ENCODE peak calls at places on chromosomes 3 and 15, in six cellular contexts. One of them, this sample, is unnamed.

GRCh38 chr3:196620228-196620627 is 19.3 kb upstream of the NRROS start:
- DNase-seq in HFFc6: no peak
- DNase-seq in amniotic stem cell: no peak
- DNase-seq in SJSA1: no peak
- DNase-seq in astrocyte of the spinal cord: no peak
- DNase-seq in posterior cingulate gyrus: no peak
- DNase-seq in this sample: no peak

GRCh38 chr15:80953953-80954778 is 35.5 kb downstream of the MESD start:
- DNase-seq in HFFc6: no peak
- DNase-seq in posterior cingulate gyrus: no peak
- DNase-seq in astrocyte of the spinal cord: no peak
- DNase-seq in amniotic stem cell: no peak
- DNase-seq in SJSA1: peak; percentile 46
- DNase-seq in this sample: no peak

GRCh38 chr15:100810831-100811230 is 68.8 kb upstream of the ALDH1A3 start:
- DNase-seq in SJSA1: no peak
- DNase-seq in HFFc6: no peak
- DNase-seq in amniotic stem cell: no peak
- DNase-seq in astrocyte of the spinal cord: no peak
- DNase-seq in posterior cingulate gyrus: no peak
- DNase-seq in this sample: no peak

GRCh38 chr3:45084361-45084760 is 58.3 kb downstream of the CLEC3B start:
- DNase-seq in astrocyte of the spinal cord: no peak
- DNase-seq in HFFc6: no peak
- DNase-seq in SJSA1: no peak
- DNase-seq in posterior cingulate gyrus: no peak
- DNase-seq in amniotic stem cell: no peak
- DNase-seq in this sample: no peak

GRCh38 chr3:101945980-101946379 is 96.7 kb downstream of the NFKBIZ start:
- DNase-seq in SJSA1: no peak
- DNase-seq in posterior cingulate gyrus: no peak
- DNase-seq in astrocyte of the spinal cord: no peak
- DNase-seq in amniotic stem cell: no peak
- DNase-seq in HFFc6: no peak
- DNase-seq in this sample: no peak

GRCh38 chr15:74431645-74432044 is 2.1 kb downstream of the SEMA7A start:
- DNase-seq in SJSA1: no peak
- DNase-seq in posterior cingulate gyrus: peak; percentile 69
- DNase-seq in amniotic stem cell: no peak
- DNase-seq in astrocyte of the spinal cord: no peak
- DNase-seq in HFFc6: no peak
- DNase-seq in this sample: peak; percentile 36

GRCh38 chr3:15903776-15904720 is 106.3 kb upstream of the ANKRD28 start:
- DNase-seq in HFFc6: no peak
- DNase-seq in astrocyte of the spinal cord: no peak
- DNase-seq in posterior cingulate gyrus: no peak
- DNase-seq in amniotic stem cell: no peak
- DNase-seq in SJSA1: no peak
- DNase-seq in this sample: no peak

GRCh38 chr3:184598220-184598927 is 36.8 kb downstream of the EPHB3 start:
- DNase-seq in amniotic stem cell: no peak
- DNase-seq in posterior cingulate gyrus: peak; percentile 19
- DNase-seq in SJSA1: no peak
- DNase-seq in HFFc6: no peak
- DNase-seq in astrocyte of the spinal cord: no peak
- DNase-seq in this sample: no peak

GRCh38 chr3:160098261-160098908 is 109.8 kb downstream of the IL12A start:
- DNase-seq in astrocyte of the spinal cord: no peak
- DNase-seq in amniotic stem cell: no peak
- DNase-seq in HFFc6: no peak
- DNase-seq in posterior cingulate gyrus: no peak
- DNase-seq in SJSA1: no peak
- DNase-seq in this sample: no peak

GRCh38 chr15:25510146-25510545 is 71.3 kb upstream of the UBE3A start:
- DNase-seq in SJSA1: no peak
- DNase-seq in HFFc6: no peak
- DNase-seq in astrocyte of the spinal cord: no peak
- DNase-seq in amniotic stem cell: no peak
- DNase-seq in posterior cingulate gyrus: no peak
- DNase-seq in this sample: no peak

GRCh38 chr3:48434591-48435222 is 4.8 kb upstream of the PLXNB1 start:
- DNase-seq in HFFc6: no peak
- DNase-seq in posterior cingulate gyrus: no peak
- DNase-seq in SJSA1: no peak
- DNase-seq in amniotic stem cell: no peak
- DNase-seq in astrocyte of the spinal cord: no peak
- DNase-seq in this sample: no peak

GRCh38 chr3:197339841-197340520 is 41.6 kb upstream of the DLG1 start:
- DNase-seq in astrocyte of the spinal cord: peak; percentile 81
- DNase-seq in posterior cingulate gyrus: no peak
- DNase-seq in amniotic stem cell: no peak
- DNase-seq in HFFc6: peak; percentile 20
- DNase-seq in SJSA1: no peak
- DNase-seq in this sample: no peak

GRCh38 chr15:20340931-20341661 is 200.5 kb downstream of the GOLGA6L6 start:
- DNase-seq in HFFc6: peak; percentile 23
- DNase-seq in amniotic stem cell: no peak
- DNase-seq in astrocyte of the spinal cord: peak; percentile 34
- DNase-seq in posterior cingulate gyrus: peak; percentile 98
- DNase-seq in SJSA1: no peak
- DNase-seq in this sample: peak; percentile 48

GRCh38 chr3:153260681-153261080 is 98.7 kb downstream of the RAP2B start:
- DNase-seq in HFFc6: no peak
- DNase-seq in astrocyte of the spinal cord: peak; percentile 36
- DNase-seq in SJSA1: peak; percentile 55
- DNase-seq in amniotic stem cell: no peak
- DNase-seq in posterior cingulate gyrus: no peak
- DNase-seq in this sample: no peak

GRCh38 chr3:128382221-128382807 is 84.4 kb downstream of the DNAJB8 start:
- DNase-seq in astrocyte of the spinal cord: no peak
- DNase-seq in posterior cingulate gyrus: no peak
- DNase-seq in SJSA1: no peak
- DNase-seq in HFFc6: no peak
- DNase-seq in amniotic stem cell: no peak
- DNase-seq in this sample: no peak

GRCh38 chr15:66633346-66633745 is 67.5 kb upstream of the LCTL start:
- DNase-seq in astrocyte of the spinal cord: no peak
- DNase-seq in posterior cingulate gyrus: no peak
- DNase-seq in HFFc6: no peak
- DNase-seq in amniotic stem cell: no peak
- DNase-seq in SJSA1: no peak
- DNase-seq in this sample: no peak

GRCh38 chr3:30611613-30612421 is 5.4 kb downstream of the TGFBR2 start:
- DNase-seq in SJSA1: peak; percentile 51
- DNase-seq in posterior cingulate gyrus: no peak
- DNase-seq in amniotic stem cell: no peak
- DNase-seq in HFFc6: peak; percentile 57
- DNase-seq in astrocyte of the spinal cord: no peak
- DNase-seq in this sample: no peak

GRCh38 chr3:46213201-46213600 is 5.1 kb upstream of the CCR1 start:
- DNase-seq in posterior cingulate gyrus: no peak
- DNase-seq in HFFc6: no peak
- DNase-seq in SJSA1: no peak
- DNase-seq in amniotic stem cell: no peak
- DNase-seq in astrocyte of the spinal cord: no peak
- DNase-seq in this sample: peak; percentile 20

GRCh38 chr15:85973584-85974347 is 105.9 kb upstream of the AGBL1 start:
- DNase-seq in posterior cingulate gyrus: no peak
- DNase-seq in SJSA1: no peak
- DNase-seq in amniotic stem cell: no peak
- DNase-seq in astrocyte of the spinal cord: no peak
- DNase-seq in HFFc6: no peak
- DNase-seq in this sample: no peak

GRCh38 chr3:109050591-109051167 is 67.3 kb downstream of the MORC1 start:
- DNase-seq in amniotic stem cell: no peak
- DNase-seq in posterior cingulate gyrus: no peak
- DNase-seq in HFFc6: no peak
- DNase-seq in astrocyte of the spinal cord: peak; percentile 16
- DNase-seq in SJSA1: no peak
- DNase-seq in this sample: peak; percentile 20

This sample was measured in activated CD4-positive, alpha-beta memory T cell treated with anti-CD3 and anti-CD28 coated beads for 36 hours.